ENCODE peak calls at places on chromosomes 6 and 20, in six cellular contexts. W, B, F, Q, L and K are unnamed samples.

GRCh38 chr6:101114703-101115102 is 233.6 kb upstream of the ASCC3 start:
- DNase-seq in Q (no peak), W (no peak), B (peak; percentile 48), F (peak; percentile 4), L (no peak), K (peak; percentile 35)

GRCh38 chr20:48302149-48302548 is 516.9 kb upstream of the SULF2 start:
- DNase-seq in L (no peak), F (no peak), Q (no peak), B (no peak), W (no peak), K (no peak)

GRCh38 chr20:34562643-34563042 is 4.1 kb downstream of the MAP1LC3A start:
- DNase-seq in W (no peak), F (no peak), Q (no peak), B (no peak), L (no peak), K (no peak)

GRCh38 chr6:163438940-163439335 is 24.4 kb downstream of the QKI start:
- DNase-seq in Q (no peak), B (no peak), L (no peak), W (no peak), F (no peak), K (no peak)

GRCh38 chr6:103820148-103820547 is 1039.6 kb downstream of the HACE1 start:
- DNase-seq in W (no peak), F (no peak), B (no peak), L (no peak), Q (no peak), K (no peak)

GRCh38 chr6:55643868-55644267 is 64.9 kb upstream of the HMGCLL1 start:
- DNase-seq in W (no peak), Q (no peak), L (no peak), F (no peak), B (no peak), K (no peak)

GRCh38 chr6:56595490-56596122 is 47.1 kb downstream of the DST start:
- DNase-seq in W (no peak), F (peak; percentile 26), L (no peak), Q (no peak), B (peak; percentile 7), K (no peak)

GRCh38 chr6:88519227-88520019 is 353.3 kb upstream of the CNR1 start:
- DNase-seq in Q (no peak), B (no peak), L (no peak), W (no peak), F (no peak), K (no peak)

GRCh38 chr6:153595903-153596302 is 443.1 kb upstream of the OPRM1 start:
- DNase-seq in W (no peak), L (no peak), F (no peak), Q (no peak), B (no peak), K (no peak)

GRCh38 chr20:2293486-2293885 is 2.3 kb upstream of the TGM3 start:
- DNase-seq in B (no peak), F (no peak), Q (no peak), L (no peak), W (peak; percentile 33), K (no peak)

GRCh38 chr6:134551245-134551960 is 233.5 kb upstream of the SGK1 start:
- DNase-seq in W (no peak), L (no peak), B (no peak), Q (no peak), F (no peak), K (no peak)

GRCh38 chr20:7770578-7770977 is 169.7 kb downstream of the HAO1 start:
- DNase-seq in F (no peak), B (peak; percentile 81), Q (no peak), W (no peak), L (no peak), K (peak; percentile 94)

GRCh38 chr6:41644297-41644879 is 6.1 kb downstream of the MDFI start:
- DNase-seq in B (no peak), Q (peak; percentile 86), F (no peak), W (no peak), L (no peak), K (no peak)

GRCh38 chr6:82589509-82590206 is 226.0 kb downstream of the TPBG start:
- DNase-seq in W (no peak), B (no peak), F (no peak), Q (no peak), L (no peak), K (peak; percentile 11)